ENCODE peak calls at places on chromosomes 7 and 10, in seven cellular contexts. M is transverse colon, J is astrocyte, I is tibial nerve, L is PC-9, S is foreskin keratinocyte, Q is right lobe of liver. Y is an unnamed sample.
A peak's percentile ranks its signal among the peaks of the same experiment; 100 is the strongest.

GRCh38 chr10:5525581-5526271 is 965 bp downstream of the CALML3 start:
- DNase-seq in J (no peak), Q (no peak), M (peak; percentile 6), I (no peak), S (peak; percentile 78), L (no peak), Y (no peak)

GRCh38 chr10:113100299-113100680 is 150.2 kb downstream of the TCF7L2 start:
- DNase-seq in M (no peak), Q (no peak), L (no peak), I (no peak), S (no peak), J (no peak), Y (no peak)

GRCh38 chr10:88986549-88987242 is 3.9 kb upstream of the FAS start:
- DNase-seq in M (no peak), L (no peak), S (no peak), J (no peak), Q (no peak), I (no peak), Y (no peak)

GRCh38 chr10:69749180-69750010 is 52.3 kb upstream of the COL13A1 start:
- DNase-seq in L (no peak), S (peak; percentile 43), Q (no peak), I (no peak), J (peak; percentile 50), M (no peak), Y (no peak)

GRCh38 chr7:98348726-98349474 is 52.0 kb downstream of the BAIAP2L1 start:
- DNase-seq in L (peak; percentile 93), S (no peak), J (no peak), Q (peak; percentile 62), M (peak; percentile 63), I (no peak), Y (no peak)

GRCh38 chr7:126727930-126728331 is 524.8 kb downstream of the GRM8 start:
- DNase-seq in Q (no peak), I (no peak), M (no peak), J (peak; percentile 62), L (no peak), S (peak; percentile 81), Y (no peak)

GRCh38 chr7:99679032-99679399 is 780 bp downstream of the CYP3A5 start:
- DNase-seq in S (peak; percentile 68), Q (no peak), I (no peak), M (peak; percentile 65), L (peak; percentile 76), J (no peak), Y (no peak)

GRCh38 chr10:88033793-88034192 is 170.4 kb downstream of the PTEN start:
- DNase-seq in L (no peak), M (no peak), I (no peak), J (no peak), S (no peak), Q (no peak), Y (no peak)

GRCh38 chr10:29067161-29067560 is 221.7 kb upstream of the LYZL1 start:
- DNase-seq in I (no peak), L (peak; percentile 59), Q (no peak), S (peak; percentile 52), J (peak; percentile 51), M (no peak), Y (no peak)

GRCh38 chr10:59098387-59098786 is 78.1 kb upstream of the PHYHIPL start:
- DNase-seq in Q (no peak), I (no peak), M (peak; percentile 11), S (peak; percentile 17), L (no peak), J (peak; percentile 66), Y (no peak)

GRCh38 chr7:6551016-6551511 is at the start of gene GRID2IP:
- DNase-seq in J (no peak), L (no peak), I (no peak), Q (no peak), M (no peak), S (no peak), Y (no peak)

GRCh38 chr10:123470570-123470969 is 195.6 kb upstream of the GPR26 start:
- DNase-seq in S (no peak), J (no peak), I (no peak), Q (no peak), L (no peak), M (no peak), Y (no peak)

GRCh38 chr10:127012769-127013152 is 107.5 kb downstream of the DOCK1 start:
- DNase-seq in M (peak; percentile 92), J (peak; percentile 20), Q (peak; percentile 88), S (peak; percentile 82), L (peak; percentile 90), I (no peak), Y (no peak)

GRCh38 chr10:123614888-123615287 is 51.3 kb upstream of the GPR26 start:
- DNase-seq in S (peak; percentile 35), I (peak; percentile 41), L (no peak), J (peak; percentile 18), M (peak; percentile 69), Q (peak; percentile 64), Y (no peak)

GRCh38 chr10:101903827-101904520 is 60.4 kb upstream of the KCNIP2 start:
- DNase-seq in J (no peak), S (no peak), Q (no peak), L (no peak), M (peak; percentile 13), I (no peak), Y (no peak)

GRCh38 chr7:132203021-132203420 is 373.2 kb downstream of the PLXNA4 start:
- DNase-seq in L (peak; percentile 29), J (no peak), I (no peak), M (no peak), Q (no peak), S (no peak), Y (no peak)

GRCh38 chr10:110416776-110417732 is 80.7 kb upstream of the DUSP5 start:
- DNase-seq in J (no peak), S (peak; percentile 48), I (no peak), M (peak; percentile 81), Q (no peak), L (peak; percentile 53), Y (no peak)

GRCh38 chr10:110414563-110415309 is 83.0 kb upstream of the DUSP5 start:
- DNase-seq in M (peak; percentile 80), I (no peak), L (peak; percentile 99), S (peak; percentile 92), J (peak; percentile 54), Q (no peak), Y (peak; percentile 88)

GRCh38 chr10:110413049-110413783 is 84.5 kb upstream of the DUSP5 start:
- DNase-seq in S (no peak), Q (no peak), I (no peak), L (no peak), M (no peak), J (no peak), Y (no peak)

GRCh38 chr10:110413903-110414562 is 83.7 kb upstream of the DUSP5 start:
- DNase-seq in Q (no peak), S (no peak), I (no peak), J (no peak), M (no peak), L (no peak), Y (no peak)

DNA sequence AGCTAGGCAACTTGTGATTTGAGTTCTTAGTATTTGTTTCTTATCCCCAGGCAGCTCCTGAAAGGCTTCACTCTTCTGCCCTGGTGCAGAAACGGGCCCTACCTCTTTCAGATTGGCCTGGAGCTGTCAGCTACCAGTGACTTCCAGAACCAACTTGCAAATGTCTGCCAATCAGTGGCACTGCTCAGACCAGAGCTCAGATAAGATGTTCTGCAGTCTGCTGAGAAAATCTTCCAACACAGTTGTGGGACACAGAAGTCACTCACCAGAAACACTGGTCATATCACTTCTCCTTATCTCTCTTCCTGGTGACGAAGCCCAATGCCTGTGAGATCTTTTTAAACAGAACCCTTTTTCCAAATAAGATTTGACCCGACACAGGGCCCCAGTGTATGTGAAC is 81.9 kb upstream of the DUSP5 start:
- DNase-seq in I (no peak), M (no peak), S (no peak), J (no peak), L (no peak), Q (no peak), Y (no peak)
- H3K4me1 ChIP-seq in I (peaks cover 17% of the 10 kb centered on the region), M (peaks cover 21% of the 10 kb centered on the region), S (peaks cover 23% of the 10 kb centered on the region), J (peaks cover 33% of the 10 kb centered on the region), L (peaks cover 83% of the 10 kb centered on the region), Q (peaks cover 13% of the 10 kb centered on the region), Y (peaks cover 63% of the 10 kb centered on the region)

DNA sequence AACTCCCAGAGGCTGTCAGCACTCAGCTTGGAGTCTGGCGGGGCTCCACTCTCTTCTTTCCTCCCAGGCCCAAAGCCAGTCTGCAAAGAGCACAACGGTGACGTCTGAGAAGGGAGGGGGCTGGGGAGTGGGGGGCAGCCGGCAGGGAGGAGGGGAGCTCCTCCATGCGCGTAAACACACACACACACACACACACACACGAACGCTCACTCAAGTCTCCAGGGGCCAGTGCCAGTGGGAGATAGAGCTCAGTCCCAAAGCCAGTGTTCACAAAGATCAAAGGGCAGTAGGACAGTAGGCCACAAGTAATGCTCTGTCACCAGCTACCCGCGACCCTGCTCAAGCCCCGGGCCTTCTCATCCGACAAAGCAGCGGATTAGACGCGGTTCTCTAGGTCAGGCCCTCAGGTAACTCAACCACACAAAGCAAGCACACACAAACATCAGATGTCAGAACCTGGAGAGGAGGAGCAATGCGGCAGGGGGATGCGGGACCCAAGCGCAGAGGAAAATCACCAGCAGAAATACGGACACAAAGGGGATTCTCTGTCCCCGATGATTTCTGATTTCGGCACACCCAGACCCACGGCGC is 19.9 kb downstream of the TCAF1 start:
- DNase-seq in Q (peak; percentile 66), S (peak; percentile 20), J (peak; percentile 56), M (peak; percentile 45), L (no peak), I (no peak), Y (no peak)
- H3K27ac ChIP-seq in Q (peak overlapping the region; percentile 80), S (no peak overlapping the region), J (peak overlapping the region; percentile 59), M (peak overlapping the region; percentile 75), L (no peak overlapping the region), I (peak overlapping the region; percentile 60), Y (no peak overlapping the region)

GRCh38 chr10:80472234-80473095 is 18.4 kb downstream of the TSPAN14 start:
- DNase-seq in J (peak; percentile 85), S (peak; percentile 98), I (no peak), Q (no peak), L (peak; percentile 85), M (no peak), Y (peak; percentile 78)
- TF ChIP-seq CTCF in J (no peak), S (no peak), I (no peak), Q (no peak), L (no peak), M (no peak), Y (no peak)

DNA sequence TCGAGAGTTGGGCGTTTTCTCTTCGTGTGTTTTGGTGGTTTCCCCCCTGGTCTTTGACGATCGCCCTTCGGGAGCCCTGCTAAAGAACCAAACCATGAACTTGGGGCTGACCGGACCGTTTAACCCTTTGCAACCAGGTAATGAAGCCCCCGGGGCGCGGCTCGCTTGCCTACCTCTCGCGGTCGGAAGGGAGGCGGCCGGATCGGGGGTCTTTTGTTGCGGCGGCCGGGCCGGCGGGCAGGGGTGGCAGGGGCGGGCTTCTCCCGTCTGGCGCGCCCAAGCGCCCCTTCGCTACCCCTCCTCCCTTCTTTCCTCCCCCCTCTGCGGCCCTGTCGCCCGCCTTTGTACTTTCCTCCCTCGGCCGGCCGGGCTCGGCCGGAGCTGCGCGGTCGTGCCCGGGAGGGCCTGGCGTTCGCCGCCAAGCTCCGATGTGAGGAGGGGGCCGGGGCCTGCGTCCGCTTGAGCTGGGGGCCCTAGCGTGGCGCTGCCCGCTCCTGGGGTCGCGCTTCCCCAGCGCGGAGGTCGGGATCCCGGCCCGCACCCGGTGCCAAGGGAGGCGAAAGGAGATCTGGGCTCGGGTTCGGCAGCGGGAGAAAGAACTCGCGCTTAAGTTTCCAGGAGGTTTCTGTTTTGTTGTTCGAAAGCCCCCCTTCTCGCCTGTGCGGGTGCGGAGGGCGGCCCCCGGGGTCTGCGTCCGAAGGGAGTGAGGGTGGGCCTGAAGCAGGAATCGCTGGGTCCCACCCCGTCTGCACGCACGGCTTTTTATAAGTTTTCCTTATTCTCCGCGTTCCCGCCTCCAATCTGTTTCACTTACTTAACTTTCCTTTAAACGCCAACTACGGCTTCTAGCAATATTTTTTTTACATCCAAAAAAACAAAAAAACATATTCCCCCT is 436.8 kb upstream of the GALNT17 start:
- DNase-seq in Q (peak; percentile 57), L (no peak), M (peak; percentile 25), I (no peak), S (peak; percentile 55), J (no peak), Y (no peak)
- H3K4me1 ChIP-seq in Q (no peaks in the 10 kb centered on the region), L (no peaks in the 10 kb centered on the region), M (peaks cover 27% of the 10 kb centered on the region), I (peaks cover 46% of the 10 kb centered on the region), S (peaks cover 16% of the 10 kb centered on the region), J (peaks cover 5% of the 10 kb centered on the region), Y (no peaks in the 10 kb centered on the region)